ENCODE peak calls at places on chromosomes 2 and 18, in six cellular contexts. B is foreskin fibroblast; K is stimulated activated CD4-positive, alpha-beta T cell treated with anti-CD3 and anti-CD28 coated beads, Interleukin-2, amount 100 ng/mL, for 48 hours; N is amniotic stem cell; J is M059J; S is activated CD4-positive, alpha-beta T cell treated with anti-CD3 and anti-CD28 coated beads, Interleukin-2, amount 50 U/mL, for 1 hour. T is an unnamed sample.

GRCh38 chr18:55250729-55251128 is 291.5 kb upstream of the CCDC68 start:
- DNase-seq in J (peak; percentile 73), N (peak; percentile 52), K (no peak), S (no peak), B (no peak), T (no peak)

GRCh38 chr2:103921161-103921560 is 932.8 kb upstream of the POU3F3 start:
- DNase-seq in B (no peak), J (no peak), K (no peak), N (no peak), S (no peak), T (no peak)

GRCh38 chr18:34650121-34650545 is 60.0 kb upstream of the DTNA start:
- DNase-seq in S (no peak), N (peak; percentile 39), K (no peak), J (peak; percentile 66), B (peak; percentile 68), T (peak; percentile 79)

GRCh38 chr2:43041167-43041566 is 185.2 kb downstream of the ZFP36L2 start:
- DNase-seq in S (no peak), B (no peak), K (no peak), N (no peak), J (peak; percentile 40), T (no peak)

GRCh38 chr2:213213186-213213585 is 61.8 kb upstream of the IKZF2 start:
- DNase-seq in B (no peak), J (no peak), K (no peak), N (no peak), S (no peak), T (no peak)

GRCh38 chr18:76955529-76956170 is 133.3 kb downstream of the ZNF236 start:
- DNase-seq in N (no peak), K (no peak), J (no peak), B (no peak), S (no peak), T (no peak)

GRCh38 chr2:233892793-233893192 is 24.4 kb upstream of the TRPM8 start:
- DNase-seq in S (no peak), N (no peak), K (no peak), B (no peak), J (peak; percentile 57), T (no peak)

GRCh38 chr2:204074434-204074833 is 137.9 kb downstream of the ICOS start:
- DNase-seq in K (no peak), N (no peak), J (no peak), B (peak; percentile 13), S (no peak), T (no peak)

GRCh38 chr2:226115832-226116200 is 683.8 kb downstream of the IRS1 start:
- DNase-seq in J (peak; percentile 23), K (no peak), S (no peak), B (no peak), N (no peak), T (peak; percentile 55)

GRCh38 chr2:182077451-182078142 is 91.9 kb downstream of the PPP1R1C start:
- DNase-seq in B (peak; percentile 71), K (peak; percentile 3), N (peak; percentile 79), S (no peak), J (peak; percentile 95), T (peak; percentile 97)

GRCh38 chr2:239813261-239814135 is 211.6 kb downstream of the NDUFA10 start:
- DNase-seq in B (no peak), J (no peak), K (no peak), S (no peak), N (no peak), T (no peak)

GRCh38 chr2:99729104-99729503 is 239.3 kb upstream of the REV1 start:
- DNase-seq in S (no peak), B (no peak), J (peak; percentile 34), N (no peak), K (no peak), T (peak; percentile 9)

GRCh38 chr2:161898633-161899032 is 175.4 kb downstream of the DPP4 start:
- DNase-seq in N (no peak), B (no peak), J (no peak), S (no peak), K (no peak), T (no peak)

GRCh38 chr18:74132201-74132600 is 15.4 kb downstream of the FBXO15 start:
- DNase-seq in N (no peak), K (no peak), S (no peak), B (no peak), J (no peak), T (no peak)